ENCODE peak calls at places on chromosomes 11 and 22, in nine cellular contexts. S is mammary epithelial cell; U is IMR-90; J is AG04450; K is lower lobe of right lung; F is fibroblast of lung; E is CD8-positive, alpha-beta T cell; H is heart right ventricle; O is substantia nigra. V is an unnamed sample.

GRCh38 chr22:31954535-31955326 is 10.4 kb downstream of the YWHAH start:
- DNase-seq in F (peak), H (no peak), E (no peak), J (no peak), S (no peak), K (no peak), U (no peak), O (peak), V (peak)

GRCh38 chr22:48531108-48531507 is 1296.6 kb downstream of the BRD1 start:
- DNase-seq in K (no peak), O (no peak), S (no peak), H (no peak), F (no peak), J (no peak), U (no peak), E (no peak), V (no peak)

GRCh38 chr11:69000831-69001245 is 12.2 kb downstream of the MRGPRF start:
- DNase-seq in S (peak), H (no peak), U (peak), K (peak), O (no peak), F (peak), E (no peak), J (no peak), V (peak)

GRCh38 chr22:30605449-30606110 is 1.4 kb upstream of the TCN2 start:
- DNase-seq in O (peak), F (peak), J (no peak), E (peak), K (peak), U (peak), S (peak), H (peak), V (peak)

GRCh38 chr11:31874631-31875191 is 63.6 kb upstream of the PAX6 start:
- DNase-seq in S (peak), K (no peak), H (no peak), O (no peak), F (no peak), J (no peak), U (no peak), E (no peak), V (no peak)

GRCh38 chr22:36227396-36227795 is 11.9 kb downstream of the APOL2 start:
- DNase-seq in K (no peak), S (no peak), E (no peak), O (no peak), U (no peak), F (no peak), H (no peak), J (no peak), V (no peak)

GRCh38 chr22:20576445-20576816 is 69.0 kb downstream of the MED15 start:
- DNase-seq in U (no peak), O (peak), H (no peak), S (no peak), E (peak), F (no peak), J (no peak), K (no peak), V (peak)

GRCh38 chr11:34653851-34654490 is 33.1 kb downstream of the EHF start:
- DNase-seq in U (peak), O (no peak), F (peak), J (peak), H (no peak), K (peak), E (no peak), S (peak), V (no peak)

GRCh38 chr22:24200616-24201212 is 19.4 kb downstream of the SUSD2 start:
- DNase-seq in H (no peak), F (peak), E (no peak), O (no peak), J (no peak), U (peak), S (peak), K (no peak), V (no peak)

GRCh38 chr11:62850911-62851806 is 11.8 kb upstream of the WDR74 start:
- DNase-seq in F (no peak), O (no peak), E (no peak), J (no peak), H (no peak), U (no peak), S (no peak), K (no peak), V (no peak)

GRCh38 chr11:77361184-77361583 is 59.7 kb upstream of the GDPD4 start:
- DNase-seq in F (no peak), E (no peak), U (peak), J (no peak), K (no peak), S (peak), O (no peak), H (no peak), V (no peak)

GRCh38 chr11:12160680-12161079 is 50.3 kb downstream of the MICAL2 start:
- DNase-seq in S (no peak), K (peak), E (no peak), J (no peak), F (no peak), U (peak), O (no peak), H (no peak), V (peak)

GRCh38 chr11:12162652-12163051 is 52.3 kb downstream of the MICAL2 start:
- DNase-seq in F (no peak), K (no peak), U (no peak), E (no peak), H (no peak), J (no peak), S (no peak), O (no peak), V (no peak)

GRCh38 chr11:12161137-12161536 is 50.7 kb downstream of the MICAL2 start:
- DNase-seq in E (no peak), U (no peak), J (no peak), K (no peak), O (no peak), F (no peak), H (no peak), S (no peak), V (no peak)

GRCh38 chr11:12163181-12163841 is 52.9 kb downstream of the MICAL2 start:
- DNase-seq in O (no peak), J (no peak), H (peak), F (peak), U (peak), S (peak), E (no peak), K (no peak), V (peak)

DNA sequence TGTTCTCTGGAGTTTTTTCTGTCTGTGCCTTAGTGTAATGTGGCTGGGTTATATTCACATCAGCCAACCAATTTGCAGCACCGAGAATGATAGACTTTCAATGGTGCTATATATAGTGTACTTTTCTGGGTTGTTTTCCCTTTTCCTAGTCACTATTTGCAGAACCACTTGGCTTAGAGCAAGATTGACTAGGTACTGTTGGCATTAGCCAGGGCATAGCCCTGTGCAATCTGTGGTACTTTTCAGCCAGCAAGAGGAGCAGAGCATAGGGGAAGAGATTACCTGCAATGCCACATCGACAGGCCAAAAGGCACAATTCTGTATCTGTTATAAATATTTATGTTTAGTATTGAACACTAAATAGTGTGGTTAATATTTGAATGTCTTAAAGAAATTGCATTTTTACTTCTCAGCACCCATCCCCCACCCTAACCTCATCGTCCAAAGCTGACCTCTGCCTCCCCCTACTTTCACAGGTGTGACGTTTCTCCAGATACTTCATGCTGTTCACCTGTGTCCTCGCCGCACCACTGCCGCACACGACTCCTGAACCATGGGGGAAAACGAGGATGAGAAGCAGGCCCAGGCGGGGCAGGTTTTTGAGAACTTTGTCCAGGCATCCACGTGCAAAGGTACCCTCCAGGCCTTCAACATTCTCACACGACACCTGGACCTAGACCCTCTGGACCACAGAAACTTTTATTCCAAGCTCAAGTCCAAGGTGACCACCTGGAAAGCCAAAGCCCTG is 51.4 kb downstream of the MICAL2 start:
- DNase-seq in K (no peak), O (no peak), E (no peak), H (no peak), J (no peak), S (no peak), F (no peak), U (no peak), V (no peak)
- H3K27ac ChIP-seq in K (peak), O (no peak), E (no peak), H (peak), J (no peak), S (peak), F (peak), U (peak), V (peak)

GRCh38 chr11:584287-584686 is 8.0 kb downstream of the PHRF1 start:
- DNase-seq in O (no peak), K (no peak), H (no peak), F (no peak), S (no peak), E (no peak), J (no peak), U (no peak), V (no peak)
- H3K27ac ChIP-seq in O (no peak), K (no peak), H (no peak), F (no peak), S (no peak), E (no peak), J (no peak), U (no peak), V (no peak)

GRCh38 chr22:39117585-39118191 is 20.6 kb downstream of the APOBEC3H start:
- DNase-seq in S (peak), H (no peak), F (peak), U (peak), K (no peak), O (no peak), J (no peak), E (peak), V (peak)
- H3K27ac ChIP-seq in S (no peak), H (no peak), F (no peak), U (no peak), K (no peak), O (no peak), J (no peak), E (peak), V (no peak)

GRCh38 chr11:94655951-94656350 is 88.8 kb downstream of the PIWIL4 start:
- DNase-seq in J (no peak), K (no peak), F (no peak), U (no peak), H (no peak), S (no peak), E (no peak), O (no peak), V (no peak)
- H3K27ac ChIP-seq in J (no peak), K (no peak), F (no peak), U (no peak), H (no peak), S (no peak), E (no peak), O (no peak), V (no peak)

GRCh38 chr11:129946256-129946655 is 50.9 kb upstream of the NFRKB start:
- DNase-seq in K (no peak), H (no peak), F (no peak), J (no peak), U (peak), O (no peak), S (no peak), E (no peak), V (no peak)

GRCh38 chr11:129945377-129945776 is 50.0 kb upstream of the NFRKB start:
- DNase-seq in K (no peak), S (no peak), J (no peak), F (no peak), U (no peak), H (no peak), O (no peak), E (no peak), V (no peak)

GRCh38 chr11:129947474-129947873 is 52.1 kb upstream of the NFRKB start:
- DNase-seq in F (no peak), E (no peak), H (no peak), U (no peak), J (no peak), K (no peak), O (no peak), S (no peak), V (no peak)

GRCh38 chr11:129949067-129949466 is 53.6 kb downstream of the PRDM10 start:
- DNase-seq in J (no peak), E (no peak), U (no peak), S (no peak), F (no peak), H (no peak), O (no peak), K (no peak), V (no peak)

GRCh38 chr11:129946965-129947364 is 51.6 kb upstream of the NFRKB start:
- DNase-seq in U (no peak), K (no peak), J (no peak), S (no peak), F (no peak), H (no peak), O (no peak), E (no peak), V (no peak)
- H3K27ac ChIP-seq in U (no peak), K (no peak), J (no peak), S (no peak), F (no peak), H (no peak), O (no peak), E (no peak), V (no peak)

GRCh38 chr11:73159297-73159696 is 17.2 kb upstream of the FCHSD2 start:
- DNase-seq in O (no peak), S (no peak), J (no peak), E (no peak), K (no peak), U (no peak), H (no peak), F (no peak), V (peak)
- H3K27ac ChIP-seq in O (no peak), S (no peak), J (peak), E (no peak), K (peak), U (peak), H (peak), F (no peak), V (no peak)

DNA sequence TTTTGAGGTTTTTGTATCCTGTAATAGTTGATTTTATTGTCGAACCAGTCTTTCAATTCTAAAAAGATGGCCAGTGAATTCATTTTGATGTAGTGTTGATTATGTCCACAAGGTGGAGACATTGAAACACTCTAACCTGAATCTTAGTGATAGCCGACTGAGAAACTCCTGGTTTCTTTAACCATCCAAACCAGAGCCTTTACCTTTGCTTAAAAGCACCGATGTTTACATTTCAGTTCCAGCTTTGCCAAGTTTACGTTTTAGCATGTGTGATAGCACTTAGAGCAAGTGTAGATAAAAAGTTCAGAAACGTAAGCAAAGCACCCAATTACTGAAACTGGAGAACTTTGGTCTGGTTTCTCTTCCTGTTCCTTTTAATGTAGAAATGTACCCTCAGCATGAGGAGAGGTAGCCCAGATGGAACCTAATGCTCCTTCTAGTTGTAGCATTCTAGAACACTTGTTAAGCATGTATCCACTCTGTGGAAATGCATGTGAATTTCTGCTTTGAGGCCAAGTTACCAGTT is 208.7 kb downstream of the DBX1 start:
- DNase-seq in K (no peak), F (peak), S (peak), E (no peak), J (no peak), H (no peak), U (peak), O (no peak), V (no peak)
- H3K27ac ChIP-seq in K (no peak), F (no peak), S (no peak), E (no peak), J (no peak), H (peak), U (no peak), O (no peak), V (no peak)

DNA sequence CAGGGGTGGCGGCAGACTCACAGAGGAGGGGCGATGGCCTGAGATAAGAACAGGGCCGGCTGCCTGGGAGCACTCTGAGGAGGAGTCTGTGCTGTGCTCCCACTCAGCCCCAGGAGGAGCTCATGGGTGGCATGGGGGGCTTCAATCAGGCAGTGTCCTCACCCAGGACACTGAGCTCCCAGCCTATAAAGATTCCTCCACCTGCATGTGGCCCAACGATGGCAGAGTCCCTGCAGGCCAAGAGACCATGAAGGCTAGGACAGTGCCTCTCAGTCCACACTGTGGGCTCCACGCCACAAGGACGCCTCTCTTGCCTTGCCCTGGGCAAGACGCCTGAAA is 1.9 kb downstream of the CST6 start:
- DNase-seq in F (no peak), E (no peak), K (no peak), U (no peak), H (no peak), S (no peak), J (no peak), O (no peak), V (no peak)
- H3K27ac ChIP-seq in F (no peak), E (no peak), K (no peak), U (no peak), H (no peak), S (no peak), J (no peak), O (no peak), V (no peak)

DNA sequence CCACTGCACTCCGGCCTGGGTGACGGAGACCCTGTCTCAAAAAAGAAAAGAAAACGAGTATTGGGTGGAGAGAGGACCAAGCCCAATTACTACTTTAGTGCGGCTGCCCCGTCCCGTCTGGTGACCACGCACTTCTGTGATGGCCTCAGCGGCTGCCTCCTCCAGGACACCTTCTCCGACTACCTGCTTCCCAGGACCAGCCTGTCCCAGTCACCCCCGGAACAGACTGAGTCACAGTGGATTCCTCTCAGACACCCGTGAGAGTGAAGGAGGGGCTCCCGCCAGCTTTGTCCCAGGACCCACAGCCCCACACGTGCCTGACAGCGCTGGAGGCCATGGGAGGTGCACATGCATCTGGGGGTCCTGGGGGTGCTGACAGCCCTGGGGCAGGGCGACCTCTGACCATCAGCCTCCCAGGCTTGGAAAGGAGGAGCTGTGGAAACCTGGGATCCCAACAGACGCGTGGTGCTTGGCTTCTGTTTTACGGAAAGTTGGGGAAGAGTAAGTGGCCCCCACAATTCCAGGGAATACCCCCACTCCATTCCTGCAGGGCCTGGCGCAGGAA is 4.8 kb downstream of the DRD4 start:
- DNase-seq in F (no peak), J (no peak), E (no peak), O (no peak), U (no peak), H (no peak), K (no peak), S (no peak), V (no peak)
- H3K27ac ChIP-seq in F (no peak), J (no peak), E (no peak), O (no peak), U (no peak), H (no peak), K (no peak), S (no peak), V (no peak)

DNA sequence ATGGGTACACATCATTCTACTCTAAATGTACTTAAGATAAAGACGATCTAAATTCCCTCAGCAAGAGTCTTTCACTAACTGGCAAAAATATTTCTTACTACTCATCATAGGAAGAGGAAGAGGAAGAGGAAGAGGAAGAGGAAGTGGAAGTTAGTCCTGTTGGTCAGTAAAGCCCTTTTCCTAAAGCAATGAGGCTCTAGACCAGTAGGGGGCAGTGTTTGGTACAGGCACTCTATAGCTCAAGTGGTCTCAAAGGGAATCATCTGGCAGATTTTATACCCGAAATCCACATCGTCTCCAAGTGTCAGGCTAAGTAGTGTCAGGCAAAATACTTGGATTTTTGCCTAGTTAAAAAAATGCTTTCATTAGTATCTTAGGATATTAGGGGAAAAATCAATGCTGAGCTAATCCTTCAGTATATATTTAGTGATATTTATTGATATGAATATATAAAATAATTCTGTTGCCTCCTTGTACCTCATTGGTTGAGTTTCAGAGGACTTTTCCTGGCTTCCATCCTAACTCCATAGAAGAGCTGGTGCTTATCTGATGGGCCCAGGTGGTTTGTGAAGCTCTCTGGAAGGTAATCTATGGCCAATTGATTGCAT is 7.7 kb downstream of the BLID start:
- DNase-seq in K (no peak), F (peak), U (peak), H (no peak), O (peak), S (no peak), E (no peak), J (no peak), V (no peak)
- H3K27ac ChIP-seq in K (no peak), F (no peak), U (no peak), H (peak), O (no peak), S (no peak), E (no peak), J (no peak), V (peak)

V was measured in aorta.